ENCODE peak calls at places on chromosomes 4 and X, in nine cellular contexts. I is GM10248, U is cardiac fibroblast, Q is AG10803, H is neural progenitor cell, A is breast epithelium, D is mammary epithelial cell, O is coronary artery, R is endothelial cell. K is an unnamed sample.

GRCh38 chr4:16067515-16067914 is 16.3 kb downstream of the PROM1 start:
- DNase-seq in Q (no peak), H (no peak), R (no peak), A (peak), D (peak), O (no peak), U (no peak), I (no peak), K (no peak)

GRCh38 chr4:141395246-141395830 is 174.6 kb downstream of the ZNF330 start:
- DNase-seq in A (no peak), U (no peak), H (no peak), O (no peak), I (no peak), R (no peak), D (peak), Q (no peak), K (no peak)

GRCh38 chr4:185145572-185145971 is 2.5 kb downstream of the SLC25A4 start:
- DNase-seq in I (no peak), Q (no peak), U (peak), H (no peak), R (no peak), O (peak), D (no peak), A (no peak), K (no peak)

GRCh38 chr4:180057891-180058643 is 2185.1 kb upstream of the TENM3 start:
- DNase-seq in Q (no peak), A (no peak), R (peak), H (peak), I (peak), U (peak), D (peak), O (no peak), K (peak)

GRCh38 chr4:15149234-15149841 is 147.1 kb downstream of the CPEB2 start:
- DNase-seq in H (no peak), Q (peak), D (no peak), I (peak), R (no peak), O (no peak), A (no peak), U (peak), K (no peak)

GRCh38 chr4:154329268-154329858 is 162.2 kb downstream of the DCHS2 start:
- DNase-seq in H (peak), O (no peak), Q (peak), D (peak), R (no peak), A (no peak), U (peak), I (peak), K (no peak)

GRCh38 chrX:136310411-136310810 is 9.6 kb downstream of the ADGRG4 start:
- DNase-seq in A (no peak), D (peak), O (no peak), U (peak), Q (no peak), R (no peak), H (no peak), I (no peak), K (no peak)

GRCh38 chr4:23871420-23871819 is 18.4 kb downstream of the PPARGC1A start:
- DNase-seq in U (no peak), H (no peak), D (no peak), R (no peak), A (no peak), I (no peak), O (no peak), Q (no peak), K (no peak)

GRCh38 chrX:150693782-150694574 is 782 bp downstream of the MTMR1 start:
- DNase-seq in Q (peak), A (peak), O (no peak), H (peak), U (peak), D (peak), I (peak), R (peak), K (no peak)

GRCh38 chr4:2484169-2484568 is 15.3 kb downstream of the RNF4 start:
- DNase-seq in A (no peak), U (no peak), Q (no peak), D (no peak), I (peak), H (no peak), O (no peak), R (no peak), K (no peak)

GRCh38 chrX:40576291-40576690 is 4.5 kb upstream of the ATP6AP2 start:
- DNase-seq in I (no peak), O (no peak), R (no peak), U (no peak), Q (no peak), A (no peak), D (no peak), H (no peak), K (no peak)

GRCh38 chr4:168711197-168712120 is 214.6 kb downstream of the PALLD start:
- DNase-seq in Q (peak), A (no peak), H (no peak), I (no peak), U (peak), O (no peak), D (peak), R (no peak), K (no peak)

GRCh38 chr4:111266937-111267336 is 644.1 kb upstream of the PITX2 start:
- DNase-seq in Q (no peak), H (no peak), O (no peak), R (no peak), I (no peak), U (no peak), D (no peak), A (no peak), K (no peak)

GRCh38 chr4:81802308-81802846 is 330.7 kb upstream of the RASGEF1B start:
- DNase-seq in A (no peak), U (no peak), R (no peak), Q (no peak), I (no peak), H (no peak), D (no peak), O (no peak), K (no peak)

GRCh38 chr4:85968945-85969830 is 390.7 kb downstream of the MAPK10 start:
- DNase-seq in D (peak), R (no peak), I (peak), O (no peak), A (no peak), U (peak), Q (peak), H (peak), K (no peak)

DNA sequence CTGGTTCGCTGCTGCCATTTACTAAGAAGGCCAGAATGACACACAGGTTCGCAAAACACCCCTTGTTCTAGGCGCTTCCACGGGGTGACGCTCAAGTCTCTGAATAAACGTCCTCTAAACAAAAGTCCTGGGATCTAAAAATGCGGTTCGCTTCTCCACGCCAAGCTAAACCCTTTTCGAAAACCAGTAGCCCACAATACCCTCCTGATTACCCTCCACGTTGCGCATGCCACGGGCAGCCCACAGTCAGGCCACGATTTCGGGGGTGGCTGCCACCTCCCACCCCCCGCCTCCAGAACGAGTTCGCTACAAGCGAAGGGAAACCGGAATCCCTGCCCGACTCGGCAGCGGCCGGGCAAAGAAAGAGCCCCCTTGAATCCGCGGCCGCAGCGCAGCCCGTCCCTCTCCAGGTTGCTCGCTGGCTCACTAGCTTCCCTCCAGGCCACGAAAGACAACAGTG is 423 bp downstream of the RPL39 start:
- DNase-seq in Q (peak), U (peak), O (no peak), A (peak), I (no peak), D (peak), R (no peak), H (no peak), K (peak)
- TF ChIP-seq CTCF in Q (peak), U (no peak), O (no peak), A (no peak), I (peak), D (peak), R (no peak), H (no peak), K (no peak)

GRCh38 chr4:10582059-10582686 is 102.4 kb downstream of the CLNK start:
- DNase-seq in D (peak), I (no peak), R (peak), A (peak), U (peak), O (no peak), Q (peak), H (peak), K (peak)
- TF ChIP-seq CTCF in D (peak), I (peak), R (peak), A (peak), U (peak), O (no peak), Q (peak), H (peak), K (peak)

GRCh38 chr4:188976644-188977115 is 837.4 kb downstream of the TRIML1 start:
- DNase-seq in Q (peak), A (no peak), U (peak), O (no peak), D (peak), R (no peak), H (peak), I (no peak), K (no peak)

GRCh38 chr4:188975271-188975670 is 836.0 kb downstream of the TRIML1 start:
- DNase-seq in I (no peak), A (no peak), D (no peak), O (no peak), Q (no peak), H (no peak), U (no peak), R (no peak), K (no peak)

GRCh38 chr4:188971125-188971524 is 831.9 kb downstream of the TRIML1 start:
- DNase-seq in H (no peak), R (no peak), D (peak), Q (peak), U (peak), I (no peak), A (no peak), O (no peak), K (no peak)
- TF ChIP-seq CTCF in H (peak), R (no peak), D (peak), Q (peak), U (peak), I (no peak), A (no peak), O (no peak), K (peak)

DNA sequence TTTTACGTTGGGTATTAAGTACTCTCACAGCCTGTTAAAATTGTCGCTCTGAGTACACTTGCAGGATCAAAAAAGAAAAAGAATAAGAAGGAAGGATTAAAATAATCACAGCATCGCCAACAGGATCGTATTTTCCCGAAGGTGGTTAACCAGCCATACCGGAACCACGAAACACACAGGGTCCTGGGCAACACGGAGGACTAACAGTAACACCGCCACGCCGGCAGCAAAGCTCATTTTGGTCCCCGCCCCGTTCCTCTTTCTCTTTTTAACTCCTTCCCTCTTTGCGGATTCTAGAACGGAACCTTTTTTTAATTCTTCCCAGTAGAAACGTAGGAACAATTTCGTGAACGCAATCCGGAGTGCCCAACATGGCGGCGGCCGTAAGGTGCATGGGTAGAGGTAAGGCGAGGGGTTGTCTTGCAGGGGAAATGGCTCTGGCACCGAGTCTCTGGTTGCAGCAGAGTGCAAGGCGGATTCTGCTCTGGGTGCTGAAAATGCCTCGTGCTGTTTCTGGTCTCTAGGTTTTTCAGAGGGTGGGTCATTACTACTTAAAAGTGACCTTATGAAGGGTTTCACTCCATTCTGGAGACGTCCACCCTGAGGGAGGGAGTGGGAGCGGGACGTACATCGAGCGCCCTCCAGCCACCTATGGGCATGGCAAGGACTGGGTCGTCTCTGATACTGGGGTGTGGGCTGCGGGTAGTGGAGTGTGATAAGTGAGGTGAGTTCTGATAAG is at the start of gene MRPL1:
- DNase-seq in I (peak), R (peak), Q (peak), O (peak), A (peak), D (peak), H (peak), U (peak), K (peak)
- TF ChIP-seq CTCF in I (peak), R (no peak), Q (no peak), O (no peak), A (peak), D (no peak), H (no peak), U (no peak), K (peak)

DNA sequence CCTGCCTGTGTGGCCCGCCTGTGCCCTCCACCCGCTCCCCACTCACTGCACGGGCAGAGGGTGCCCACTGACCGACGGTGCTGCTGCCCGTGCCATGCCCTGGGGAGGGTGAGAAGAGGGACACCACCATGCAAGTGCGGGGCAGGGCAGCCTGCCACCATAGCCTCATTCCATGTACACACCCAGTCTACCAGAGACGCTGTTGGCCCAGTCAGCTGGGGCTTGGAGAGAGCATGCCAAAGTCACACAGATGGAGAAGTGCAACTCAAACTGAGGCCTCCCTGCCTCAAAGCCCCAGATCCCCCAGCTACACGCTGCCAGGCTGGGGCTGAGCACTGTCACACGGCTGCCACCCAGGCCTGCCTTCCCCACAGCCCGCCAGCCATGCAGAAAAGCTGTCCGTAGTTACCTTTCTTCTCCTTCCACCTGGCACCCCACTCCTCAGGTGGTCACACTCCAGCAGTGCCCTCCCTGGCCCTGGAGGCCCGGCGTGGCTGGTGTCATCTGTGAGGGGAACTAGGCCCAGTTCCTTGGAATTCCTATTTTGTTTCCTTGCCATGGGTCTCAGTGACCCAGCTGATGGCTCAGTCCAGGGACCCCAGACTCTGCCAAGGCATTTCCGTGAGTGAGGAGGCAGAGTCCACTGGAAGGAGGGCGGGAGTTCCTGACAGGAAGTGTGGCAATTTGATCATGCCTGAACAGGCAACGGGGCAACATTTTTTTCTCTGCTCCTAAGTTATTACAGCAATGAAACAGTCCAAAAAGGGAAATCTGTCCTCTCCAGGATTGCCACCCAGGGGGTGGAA is at the start of gene SLC2A9:
- DNase-seq in U (peak), A (peak), R (peak), Q (peak), D (peak), H (no peak), O (no peak), I (no peak), K (no peak)
- TF ChIP-seq CTCF in U (no peak), A (no peak), R (no peak), Q (no peak), D (no peak), H (no peak), O (no peak), I (no peak), K (no peak)

DNA sequence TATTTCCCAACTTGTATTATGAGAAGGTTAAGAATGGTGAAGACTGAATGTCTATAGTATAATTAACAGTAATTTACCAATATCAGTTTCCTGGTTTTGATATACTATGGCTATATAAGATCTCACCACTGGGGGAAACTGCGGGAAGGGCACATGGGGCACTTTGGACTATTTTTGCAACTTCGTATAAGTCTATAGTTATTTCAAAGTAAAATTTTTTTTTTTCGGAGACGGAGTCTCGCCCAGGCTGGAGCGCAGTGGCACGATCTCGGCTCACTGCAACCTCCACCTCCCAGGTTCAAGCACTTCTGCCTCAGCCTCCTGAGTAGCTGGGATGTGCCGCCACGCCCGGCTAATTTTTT is 46.1 kb downstream of the CXorf58 start:
- DNase-seq in R (no peak), A (no peak), Q (no peak), H (no peak), O (no peak), I (no peak), D (no peak), U (no peak), K (no peak)
- TF ChIP-seq CTCF in R (no peak), A (no peak), Q (no peak), H (no peak), O (no peak), I (no peak), D (no peak), U (no peak), K (peak)